ENCODE peak calls at places on chromosomes 1 and 21, in seven cellular contexts. M, S, Z, Q, K, Y and C are unnamed samples.

GRCh38 chr1:225428879-225429455 is 1.1 kb upstream of the LBR start:
- DNase-seq in M (no peak), S (peak; percentile 61), Z (no peak), Q (no peak), K (no peak), Y (no peak), C (no peak)

GRCh38 chr1:183945432-183946308 is 91.9 kb downstream of the COLGALT2 start:
- DNase-seq in M (no peak), S (no peak), Z (no peak), Q (peak; percentile 27), K (peak; percentile 28), Y (no peak), C (no peak)

GRCh38 chr1:77322061-77322900 is 40.5 kb downstream of the AK5 start:
- DNase-seq in M (peak; percentile 51), S (no peak), Z (no peak), Q (no peak), K (peak; percentile 45), Y (no peak), C (peak; percentile 38)

GRCh38 chr1:9689971-9690381 is 38.4 kb downstream of the PIK3CD start:
- DNase-seq in M (no peak), S (no peak), Z (peak; percentile 26), Q (peak; percentile 64), K (no peak), Y (peak; percentile 72), C (peak; percentile 46)

GRCh38 chr1:81424056-81424455 is 376.7 kb upstream of the ADGRL2 start:
- DNase-seq in M (no peak), S (no peak), Z (no peak), Q (no peak), K (no peak), Y (no peak), C (no peak)

GRCh38 chr1:201006450-201006849 is 17.1 kb downstream of the KIF21B start:
- DNase-seq in M (no peak), S (no peak), Z (no peak), Q (no peak), K (no peak), Y (no peak), C (peak; percentile 57)

GRCh38 chr1:228650141-228650540 is 85.1 kb upstream of the RHOU start:
- DNase-seq in M (no peak), S (no peak), Z (no peak), Q (peak; percentile 80), K (no peak), Y (peak; percentile 79), C (no peak)

GRCh38 chr1:62621907-62622306 is 24.6 kb downstream of the ANGPTL3 start:
- DNase-seq in M (peak; percentile 8), S (peak; percentile 60), Z (no peak), Q (no peak), K (peak; percentile 98), Y (no peak), C (peak; percentile 44)

GRCh38 chr21:38438476-38438893 is 59.8 kb downstream of the ERG start:
- DNase-seq in M (no peak), S (no peak), Z (no peak), Q (no peak), K (no peak), Y (no peak), C (no peak)

GRCh38 chr1:175195798-175196197 is 3.2 kb upstream of the KIAA0040 start:
- DNase-seq in M (no peak), S (no peak), Z (no peak), Q (no peak), K (no peak), Y (no peak), C (no peak)
- TF ChIP-seq SP1 in M (no peak), S (no peak), Z (no peak), Q (no peak), K (no peak), Y (no peak), C (no peak)

DNA sequence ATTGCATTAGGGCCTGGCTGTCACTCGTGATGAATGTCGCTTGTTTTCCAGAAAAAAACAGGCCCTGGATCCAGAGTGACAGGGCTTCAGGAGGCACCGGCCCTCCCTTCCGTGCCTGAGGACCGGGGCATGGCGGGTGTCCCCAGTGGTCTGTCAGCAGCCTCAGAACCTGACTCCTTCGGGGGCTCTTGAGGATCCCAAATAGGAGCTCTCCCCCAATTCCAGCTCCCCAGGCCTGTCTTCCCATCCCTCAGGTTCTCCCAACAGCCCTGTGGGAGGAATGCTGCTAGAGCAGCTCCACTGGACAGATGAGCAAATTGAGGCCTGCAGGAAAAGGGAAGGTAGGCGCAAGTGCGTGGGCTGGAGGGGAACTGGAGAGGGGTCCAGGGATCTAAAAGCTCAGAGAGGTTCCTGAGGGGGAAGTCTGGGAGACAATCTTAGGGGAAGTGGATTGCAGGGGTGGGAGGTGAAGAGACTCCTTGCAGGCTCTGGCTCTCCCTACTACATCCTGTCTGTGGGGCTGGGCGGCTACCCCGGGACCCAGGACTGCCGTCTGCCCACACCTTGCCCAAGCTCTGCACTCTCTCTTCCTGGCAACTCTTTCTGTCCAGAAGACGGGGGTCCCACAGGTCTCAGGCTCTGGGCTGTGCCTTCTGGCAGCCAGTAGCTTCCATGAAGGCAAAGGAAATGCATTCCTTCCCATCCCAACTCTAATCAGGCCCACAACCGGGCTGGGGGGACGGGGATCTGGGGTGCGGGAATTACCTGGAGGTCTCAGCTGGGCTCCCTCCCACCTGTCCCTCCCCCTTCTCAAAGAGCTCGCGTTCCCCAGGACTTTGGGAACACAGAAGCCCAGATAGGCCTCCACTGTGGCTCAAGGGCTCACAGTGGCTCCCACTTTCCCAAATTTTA is 105.7 kb upstream of the CASZ1 start:
- DNase-seq in M (no peak), S (no peak), Z (no peak), Q (peak; percentile 14), K (no peak), Y (no peak), C (no peak)
- TF ChIP-seq SP1 in M (no peak), S (no peak), Z (no peak), Q (no peak), K (no peak), Y (no peak), C (no peak)

GRCh38 chr1:84350104-84350503 is 48.2 kb upstream of the DNASE2B start:
- DNase-seq in M (no peak), S (no peak), Z (no peak), Q (no peak), K (no peak), Y (no peak), C (no peak)

GRCh38 chr1:84348240-84348555 is 46.7 kb downstream of the SAMD13 start:
- DNase-seq in M (peak; percentile 94), S (no peak), Z (no peak), Q (no peak), K (no peak), Y (no peak), C (peak; percentile 13)

GRCh38 chr1:84345220-84345619 is 43.7 kb downstream of the SAMD13 start:
- DNase-seq in M (no peak), S (no peak), Z (no peak), Q (no peak), K (no peak), Y (no peak), C (no peak)

GRCh38 chr1:84350550-84350949 is 47.7 kb upstream of the DNASE2B start:
- DNase-seq in M (no peak), S (no peak), Z (no peak), Q (no peak), K (no peak), Y (no peak), C (no peak)

GRCh38 chr1:84347547-84348239 is 46.2 kb downstream of the SAMD13 start:
- DNase-seq in M (no peak), S (no peak), Z (no peak), Q (no peak), K (no peak), Y (no peak), C (no peak)
- TF ChIP-seq SP1 in M (no peak), S (no peak), Z (no peak), Q (no peak), K (no peak), Y (no peak), C (no peak)

DNA sequence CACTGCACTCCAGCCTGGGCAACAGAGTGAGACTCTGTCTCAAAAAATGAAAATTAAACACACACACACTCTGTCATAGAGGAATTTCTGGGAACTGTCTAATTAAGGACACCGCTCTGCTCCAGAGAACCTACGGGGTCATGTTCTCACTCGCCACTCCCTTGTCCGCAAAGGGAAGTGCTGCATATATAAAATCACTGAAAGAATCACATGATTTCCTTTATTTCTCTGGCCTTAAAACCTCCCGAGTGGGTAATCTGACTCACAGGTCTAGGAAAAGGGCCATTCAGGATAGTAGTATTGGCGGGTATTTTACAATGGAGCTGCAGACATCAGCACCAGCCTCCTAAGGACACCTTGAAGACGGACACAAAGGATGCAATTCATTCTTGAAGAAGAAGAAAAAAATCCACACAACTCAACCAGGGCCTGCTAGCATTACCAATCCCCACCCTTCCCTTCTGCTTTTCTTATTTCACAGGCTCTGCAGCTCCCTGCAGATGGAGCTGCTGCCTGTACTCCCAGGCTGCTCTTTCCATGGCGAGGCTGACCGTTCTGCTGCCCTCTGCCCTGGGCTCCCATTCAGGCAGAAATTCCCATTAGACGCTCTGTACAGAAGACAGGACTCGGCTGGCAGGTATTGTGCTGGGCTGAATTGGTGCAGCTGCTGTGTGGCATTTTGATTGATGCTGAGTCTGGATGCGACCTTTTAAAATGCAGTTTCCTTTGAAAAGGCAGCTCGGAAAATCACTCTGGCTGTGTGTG is 53.3 kb upstream of the FAM89A start:
- DNase-seq in M (no peak), S (no peak), Z (no peak), Q (no peak), K (no peak), Y (no peak), C (no peak)
- TF ChIP-seq SP1 in M (no peak), S (no peak), Z (no peak), Q (no peak), K (no peak), Y (no peak), C (no peak)